ENCODE peak calls at places on chromosomes 2 and 18, in five cellular contexts. K is lower leg skin, X is smooth muscle cell of the brain vasculature, C is D341Med, F is dorsolateral prefrontal cortex. N is an unnamed sample.

GRCh38 chr18:63331105-63331504 is 11.5 kb upstream of the BCL2 start:
- DNase-seq in K (no peak), X (no peak), C (no peak), F (no peak), N (no peak)

GRCh38 chr2:209368924-209369323 is 54.9 kb upstream of the MAP2 start:
- DNase-seq in K (peak; percentile 71), X (no peak), C (no peak), F (no peak), N (no peak)

GRCh38 chr2:178194600-178195389 is 483 bp downstream of the OSBPL6 start:
- DNase-seq in K (no peak), X (no peak), C (peak; percentile 72), F (peak; percentile 74), N (peak; percentile 65)

GRCh38 chr2:70140978-70141753 is 49.7 kb downstream of the C2orf42 start:
- DNase-seq in K (peak; percentile 89), X (no peak), C (no peak), F (no peak), N (no peak)

GRCh38 chr2:231099918-231100317 is 24.9 kb downstream of the HTR2B start:
- DNase-seq in K (no peak), X (no peak), C (no peak), F (no peak), N (no peak)

GRCh38 chr2:184534986-184535385 is 63.3 kb upstream of the ZNF804A start:
- DNase-seq in K (no peak), X (no peak), C (no peak), F (no peak), N (no peak)

GRCh38 chr2:70937866-70938579 is 2.3 kb downstream of the ATP6V1B1 start:
- DNase-seq in K (no peak), X (no peak), C (no peak), F (peak; percentile 17), N (no peak)

GRCh38 chr18:45122510-45122909 is 441.8 kb downstream of the SETBP1 start:
- DNase-seq in K (no peak), X (no peak), C (no peak), F (no peak), N (no peak)

GRCh38 chr18:32893915-32894314 is 121.1 kb upstream of the KLHL14 start:
- DNase-seq in K (no peak), X (no peak), C (peak; percentile 43), F (no peak), N (no peak)

GRCh38 chr2:8617048-8617447 is 64.8 kb upstream of the ID2 start:
- DNase-seq in K (no peak), X (no peak), C (no peak), F (peak; percentile 35), N (no peak)

N was measured in substantia nigra.